ENCODE peak calls at places on chromosomes 5 and 9, in seven cellular contexts. E, T, L, K, Z, V and D are unnamed samples.

GRCh38 chr9:134740071-134740470 is 98.5 kb downstream of the COL5A1 start:
- DNase-seq in E (no peak), T (no peak), L (no peak), K (no peak), Z (no peak), V (no peak), D (no peak)

GRCh38 chr5:33997331-33997983 is 10.4 kb downstream of the AMACR start:
- DNase-seq in E (peak), T (peak), L (peak), K (peak), Z (peak), V (no peak), D (peak)

GRCh38 chr5:73501406-73501805 is 3.2 kb downstream of the BTF3 start:
- DNase-seq in E (no peak), T (no peak), L (no peak), K (no peak), Z (no peak), V (no peak), D (no peak)

GRCh38 chr5:109412981-109413402 is 3.2 kb upstream of the PJA2 start:
- DNase-seq in E (no peak), T (no peak), L (no peak), K (no peak), Z (no peak), V (peak), D (no peak)

GRCh38 chr9:80648336-80648735 is 1041.0 kb downstream of the TLE1 start:
- DNase-seq in E (no peak), T (peak), L (no peak), K (no peak), Z (peak), V (no peak), D (no peak)

GRCh38 chr9:120730661-120731514 is 16.6 kb upstream of the MEGF9 start:
- DNase-seq in E (no peak), T (peak), L (peak), K (no peak), Z (peak), V (peak), D (peak)

GRCh38 chr5:69024241-69024651 is 69.6 kb upstream of the SLC30A5 start:
- DNase-seq in E (no peak), T (peak), L (peak), K (peak), Z (peak), V (peak), D (peak)

GRCh38 chr5:155455791-155456514 is 442.4 kb downstream of the KIF4B start:
- DNase-seq in E (no peak), T (no peak), L (no peak), K (no peak), Z (no peak), V (no peak), D (no peak)

GRCh38 chr5:64923151-64923685 is 154.5 kb downstream of the CWC27 start:
- DNase-seq in E (no peak), T (no peak), L (no peak), K (no peak), Z (peak), V (peak), D (peak)

GRCh38 chr5:163964650-163965049 is 459.2 kb downstream of the MAT2B start:
- DNase-seq in E (no peak), T (peak), L (no peak), K (no peak), Z (peak), V (no peak), D (no peak)

GRCh38 chr5:50763356-50763755 is 96.9 kb downstream of the PARP8 start:
- DNase-seq in E (no peak), T (no peak), L (no peak), K (no peak), Z (no peak), V (no peak), D (no peak)

GRCh38 chr9:69771775-69772418 is 12.1 kb upstream of the PTAR1 start:
- DNase-seq in E (no peak), T (peak), L (no peak), K (no peak), Z (peak), V (no peak), D (peak)

GRCh38 chr9:93666279-93666784 is 89.9 kb downstream of the PHF2 start:
- DNase-seq in E (no peak), T (no peak), L (no peak), K (no peak), Z (no peak), V (no peak), D (no peak)

GRCh38 chr9:86126998-86127972 is 27.9 kb upstream of the GOLM1 start:
- DNase-seq in E (no peak), T (peak), L (peak), K (no peak), Z (peak), V (peak), D (peak)

GRCh38 chr5:176529824-176530195 is 7.4 kb downstream of the RNF44 start:
- DNase-seq in E (no peak), T (no peak), L (no peak), K (peak), Z (no peak), V (no peak), D (no peak)

GRCh38 chr5:16593013-16593412 is 23.8 kb downstream of the RETREG1 start:
- DNase-seq in E (no peak), T (peak), L (no peak), K (no peak), Z (peak), V (no peak), D (peak)

GRCh38 chr9:130010151-130010988 is 32.6 kb downstream of the FNBP1 start:
- DNase-seq in E (no peak), T (no peak), L (no peak), K (no peak), Z (no peak), V (no peak), D (no peak)

GRCh38 chr5:89418821-89419085 is 535.8 kb upstream of the MEF2C start:
- DNase-seq in E (no peak), T (no peak), L (no peak), K (no peak), Z (no peak), V (no peak), D (no peak)

GRCh38 chr5:88923623-88924619 is 40.9 kb upstream of the MEF2C start:
- DNase-seq in E (no peak), T (no peak), L (no peak), K (no peak), Z (no peak), V (no peak), D (peak)

GRCh38 chr9:110217656-110218099 is 9.7 kb upstream of the C9orf152 start:
- DNase-seq in E (peak), T (peak), L (peak), K (peak), Z (peak), V (no peak), D (peak)

GRCh38 chr5:52554297-52554696 is 233.4 kb upstream of the ITGA1 start:
- DNase-seq in E (no peak), T (no peak), L (no peak), K (no peak), Z (no peak), V (no peak), D (no peak)

GRCh38 chr9:109199676-109200075 is 32.6 kb upstream of the FRRS1L start:
- DNase-seq in E (no peak), T (no peak), L (no peak), K (no peak), Z (no peak), V (no peak), D (no peak)

GRCh38 chr5:1668141-1668721 is 131.4 kb downstream of the MRPL36 start:
- DNase-seq in E (no peak), T (no peak), L (no peak), K (no peak), Z (no peak), V (peak), D (no peak)

GRCh38 chr5:149596712-149597111 is 15.4 kb downstream of the ARHGEF37 start:
- DNase-seq in E (peak), T (no peak), L (no peak), K (no peak), Z (no peak), V (no peak), D (no peak)

GRCh38 chr5:139743804-139744203 is 51.8 kb upstream of the PSD2 start:
- DNase-seq in E (no peak), T (no peak), L (no peak), K (no peak), Z (no peak), V (no peak), D (no peak)

GRCh38 chr9:4665357-4665756 is 923 bp downstream of the SPATA6L start:
- DNase-seq in E (no peak), T (peak), L (peak), K (no peak), Z (peak), V (no peak), D (peak)

GRCh38 chr5:36150676-36151433 is 832 bp downstream of the LMBRD2 start:
- DNase-seq in E (no peak), T (peak), L (peak), K (peak), Z (peak), V (peak), D (peak)

GRCh38 chr9:111542497-111543254 is 17.7 kb downstream of the ZNF483 start:
- DNase-seq in E (no peak), T (no peak), L (no peak), K (no peak), Z (no peak), V (no peak), D (no peak)

GRCh38 chr5:71830626-71831539 is 111.8 kb downstream of the CARTPT start:
- DNase-seq in E (peak), T (peak), L (peak), K (no peak), Z (peak), V (no peak), D (peak)

GRCh38 chr9:128688501-128689292 is at the start of gene SET:
- DNase-seq in E (peak), T (peak), L (peak), K (peak), Z (peak), V (peak), D (peak)

GRCh38 chr5:151699071-151699901 is 12.6 kb upstream of the SPARC start:
- DNase-seq in E (peak), T (peak), L (no peak), K (no peak), Z (peak), V (peak), D (peak)

GRCh38 chr5:547086-547924 is 23.1 kb upstream of the SLC9A3 start:
- DNase-seq in E (no peak), T (no peak), L (no peak), K (no peak), Z (no peak), V (no peak), D (no peak)

GRCh38 chr5:73218552-73219171 is 45.7 kb downstream of the TMEM174 start:
- DNase-seq in E (no peak), T (peak), L (peak), K (no peak), Z (peak), V (no peak), D (peak)

GRCh38 chr9:99176527-99177013 is 45.2 kb downstream of the ALG2 start:
- DNase-seq in E (no peak), T (no peak), L (no peak), K (no peak), Z (no peak), V (peak), D (no peak)

GRCh38 chr5:71974165-71974564 is 133.1 kb upstream of the MAP1B start:
- DNase-seq in E (peak), T (no peak), L (no peak), K (no peak), Z (peak), V (no peak), D (no peak)

GRCh38 chr9:85898288-85898802 is 42.6 kb upstream of the NAA35 start:
- DNase-seq in E (no peak), T (no peak), L (no peak), K (no peak), Z (no peak), V (peak), D (no peak)

GRCh38 chr5:72204946-72205345 is 97.7 kb downstream of the MAP1B start:
- DNase-seq in E (no peak), T (no peak), L (no peak), K (no peak), Z (peak), V (no peak), D (peak)

GRCh38 chr5:28808967-28809810 is 1770.8 kb upstream of the CDH9 start:
- DNase-seq in E (no peak), T (no peak), L (no peak), K (no peak), Z (no peak), V (peak), D (no peak)

GRCh38 chr5:92912280-92912679 is 668.7 kb downstream of the NR2F1-AS1 start:
- DNase-seq in E (no peak), T (no peak), L (no peak), K (no peak), Z (no peak), V (no peak), D (no peak)

GRCh38 chr5:15807861-15808260 is 307.9 kb downstream of the FBXL7 start:
- DNase-seq in E (peak), T (peak), L (no peak), K (no peak), Z (peak), V (no peak), D (peak)